ENCODE peak calls at places on chromosome 18, in six cellular contexts. One of them, this sample, is unnamed.

GRCh38 chr18:58113337-58113736 is 69.3 kb downstream of the NEDD4L start:
- DNase-seq in activated CD4-positive, alpha-beta memory T cell treated with anti-CD3 and anti-CD28 coated beads for 36 hours: no peak
- DNase-seq in ELR: no peak
- DNase-seq in Kasumi-1: no peak
- DNase-seq in uterus: no peak
- DNase-seq in stomach: no peak
- DNase-seq in this sample: no peak

GRCh38 chr18:74146756-74147155 is 878 bp downstream of the FBXO15 start:
- DNase-seq in uterus: no peak
- DNase-seq in activated CD4-positive, alpha-beta memory T cell treated with anti-CD3 and anti-CD28 coated beads for 36 hours: no peak
- DNase-seq in Kasumi-1: peak
- DNase-seq in ELR: peak
- DNase-seq in stomach: no peak
- DNase-seq in this sample: peak

GRCh38 chr18:3130344-3130743 is 89.4 kb downstream of the MYOM1 start:
- DNase-seq in stomach: no peak
- DNase-seq in activated CD4-positive, alpha-beta memory T cell treated with anti-CD3 and anti-CD28 coated beads for 36 hours: no peak
- DNase-seq in ELR: no peak
- DNase-seq in uterus: no peak
- DNase-seq in Kasumi-1: no peak
- DNase-seq in this sample: no peak

GRCh38 chr18:11872479-11873136 is 21.4 kb downstream of the CHMP1B start:
- DNase-seq in stomach: peak
- DNase-seq in uterus: no peak
- DNase-seq in Kasumi-1: peak
- DNase-seq in ELR: peak
- DNase-seq in activated CD4-positive, alpha-beta memory T cell treated with anti-CD3 and anti-CD28 coated beads for 36 hours: peak
- DNase-seq in this sample: peak

GRCh38 chr18:33355263-33355662 is 85.3 kb downstream of the CCDC178 start:
- DNase-seq in stomach: no peak
- DNase-seq in Kasumi-1: no peak
- DNase-seq in activated CD4-positive, alpha-beta memory T cell treated with anti-CD3 and anti-CD28 coated beads for 36 hours: no peak
- DNase-seq in ELR: no peak
- DNase-seq in uterus: no peak
- DNase-seq in this sample: no peak

GRCh38 chr18:76857476-76857875 is 35.1 kb downstream of the ZNF236 start:
- DNase-seq in activated CD4-positive, alpha-beta memory T cell treated with anti-CD3 and anti-CD28 coated beads for 36 hours: no peak
- DNase-seq in stomach: no peak
- DNase-seq in ELR: no peak
- DNase-seq in uterus: no peak
- DNase-seq in Kasumi-1: no peak
- DNase-seq in this sample: no peak

GRCh38 chr18:354003-354402 is 86.2 kb upstream of the THOC1 start:
- DNase-seq in ELR: peak
- DNase-seq in activated CD4-positive, alpha-beta memory T cell treated with anti-CD3 and anti-CD28 coated beads for 36 hours: no peak
- DNase-seq in uterus: no peak
- DNase-seq in stomach: no peak
- DNase-seq in Kasumi-1: no peak
- DNase-seq in this sample: peak

GRCh38 chr18:48649231-48649630 is 110.4 kb downstream of the CTIF start:
- DNase-seq in Kasumi-1: no peak
- DNase-seq in ELR: no peak
- DNase-seq in uterus: no peak
- DNase-seq in activated CD4-positive, alpha-beta memory T cell treated with anti-CD3 and anti-CD28 coated beads for 36 hours: no peak
- DNase-seq in stomach: no peak
- DNase-seq in this sample: no peak

GRCh38 chr18:8084160-8084559 is 517.0 kb downstream of the PTPRM start:
- DNase-seq in stomach: no peak
- DNase-seq in uterus: peak
- DNase-seq in activated CD4-positive, alpha-beta memory T cell treated with anti-CD3 and anti-CD28 coated beads for 36 hours: no peak
- DNase-seq in Kasumi-1: peak
- DNase-seq in ELR: peak
- DNase-seq in this sample: peak

GRCh38 chr18:4374564-4374963 is 80.5 kb downstream of the DLGAP1 start:
- DNase-seq in ELR: no peak
- DNase-seq in activated CD4-positive, alpha-beta memory T cell treated with anti-CD3 and anti-CD28 coated beads for 36 hours: no peak
- DNase-seq in Kasumi-1: no peak
- DNase-seq in uterus: no peak
- DNase-seq in stomach: no peak
- DNase-seq in this sample: no peak

GRCh38 chr18:74571895-74572680 is 25.6 kb upstream of the ZNF407 start:
- DNase-seq in ELR: no peak
- DNase-seq in Kasumi-1: no peak
- DNase-seq in stomach: no peak
- DNase-seq in uterus: no peak
- DNase-seq in activated CD4-positive, alpha-beta memory T cell treated with anti-CD3 and anti-CD28 coated beads for 36 hours: no peak
- DNase-seq in this sample: no peak

GRCh38 chr18:8635087-8635486 is 25.9 kb downstream of the RAB12 start:
- DNase-seq in uterus: no peak
- DNase-seq in stomach: no peak
- DNase-seq in activated CD4-positive, alpha-beta memory T cell treated with anti-CD3 and anti-CD28 coated beads for 36 hours: no peak
- DNase-seq in ELR: no peak
- DNase-seq in Kasumi-1: no peak
- DNase-seq in this sample: no peak

GRCh38 chr18:48455555-48456478 is 46.6 kb upstream of the ZBTB7C start:
- DNase-seq in stomach: no peak
- DNase-seq in uterus: no peak
- DNase-seq in ELR: peak
- DNase-seq in Kasumi-1: peak
- DNase-seq in activated CD4-positive, alpha-beta memory T cell treated with anti-CD3 and anti-CD28 coated beads for 36 hours: peak
- DNase-seq in this sample: peak

GRCh38 chr18:70419526-70419925 is 130.7 kb downstream of the SOCS6 start:
- DNase-seq in Kasumi-1: no peak
- DNase-seq in uterus: no peak
- DNase-seq in stomach: no peak
- DNase-seq in ELR: peak
- DNase-seq in activated CD4-positive, alpha-beta memory T cell treated with anti-CD3 and anti-CD28 coated beads for 36 hours: no peak
- DNase-seq in this sample: peak

GRCh38 chr18:39435986-39436385 is 1870.4 kb upstream of the CELF4 start:
- DNase-seq in Kasumi-1: no peak
- DNase-seq in stomach: no peak
- DNase-seq in uterus: no peak
- DNase-seq in activated CD4-positive, alpha-beta memory T cell treated with anti-CD3 and anti-CD28 coated beads for 36 hours: no peak
- DNase-seq in ELR: no peak
- DNase-seq in this sample: peak

GRCh38 chr18:48548404-48548771 is 9.6 kb downstream of the CTIF start:
- DNase-seq in stomach: no peak
- DNase-seq in uterus: no peak
- DNase-seq in activated CD4-positive, alpha-beta memory T cell treated with anti-CD3 and anti-CD28 coated beads for 36 hours: no peak
- DNase-seq in ELR: no peak
- DNase-seq in Kasumi-1: no peak
- DNase-seq in this sample: no peak

GRCh38 chr18:41906528-41907256 is 48.3 kb upstream of the PIK3C3 start:
- DNase-seq in Kasumi-1: peak
- DNase-seq in uterus: no peak
- DNase-seq in activated CD4-positive, alpha-beta memory T cell treated with anti-CD3 and anti-CD28 coated beads for 36 hours: peak
- DNase-seq in ELR: peak
- DNase-seq in stomach: no peak
- DNase-seq in this sample: peak

GRCh38 chr18:29449424-29449823 is 1272.5 kb upstream of the CDH2 start:
- DNase-seq in uterus: no peak
- DNase-seq in Kasumi-1: no peak
- DNase-seq in activated CD4-positive, alpha-beta memory T cell treated with anti-CD3 and anti-CD28 coated beads for 36 hours: no peak
- DNase-seq in ELR: no peak
- DNase-seq in stomach: no peak
- DNase-seq in this sample: no peak

GRCh38 chr18:26894426-26894825 is 28.9 kb upstream of the AQP4 start:
- DNase-seq in Kasumi-1: no peak
- DNase-seq in stomach: no peak
- DNase-seq in ELR: no peak
- DNase-seq in activated CD4-positive, alpha-beta memory T cell treated with anti-CD3 and anti-CD28 coated beads for 36 hours: no peak
- DNase-seq in uterus: no peak
- DNase-seq in this sample: no peak

GRCh38 chr18:42030586-42031182 is 75.7 kb downstream of the PIK3C3 start:
- DNase-seq in stomach: no peak
- DNase-seq in uterus: no peak
- DNase-seq in activated CD4-positive, alpha-beta memory T cell treated with anti-CD3 and anti-CD28 coated beads for 36 hours: no peak
- DNase-seq in ELR: peak
- DNase-seq in Kasumi-1: peak
- DNase-seq in this sample: peak

GRCh38 chr18:25669741-25670140 is 317.8 kb upstream of the ZNF521 start:
- DNase-seq in stomach: no peak
- DNase-seq in ELR: peak
- DNase-seq in Kasumi-1: no peak
- DNase-seq in activated CD4-positive, alpha-beta memory T cell treated with anti-CD3 and anti-CD28 coated beads for 36 hours: no peak
- DNase-seq in uterus: no peak
- DNase-seq in this sample: peak

GRCh38 chr18:13522861-13523660 is 203.3 kb downstream of the FAM210A start:
- DNase-seq in Kasumi-1: no peak
- DNase-seq in stomach: no peak
- DNase-seq in uterus: no peak
- DNase-seq in ELR: no peak
- DNase-seq in activated CD4-positive, alpha-beta memory T cell treated with anti-CD3 and anti-CD28 coated beads for 36 hours: no peak
- DNase-seq in this sample: no peak

GRCh38 chr18:23667114-23667513 is 4.4 kb upstream of the ANKRD29 start:
- DNase-seq in Kasumi-1: no peak
- DNase-seq in stomach: no peak
- DNase-seq in ELR: no peak
- DNase-seq in activated CD4-positive, alpha-beta memory T cell treated with anti-CD3 and anti-CD28 coated beads for 36 hours: no peak
- DNase-seq in uterus: no peak
- DNase-seq in this sample: no peak

GRCh38 chr18:46672062-46672970 is 15.3 kb upstream of the LOXHD1 start:
- DNase-seq in uterus: no peak
- DNase-seq in ELR: no peak
- DNase-seq in stomach: no peak
- DNase-seq in activated CD4-positive, alpha-beta memory T cell treated with anti-CD3 and anti-CD28 coated beads for 36 hours: no peak
- DNase-seq in Kasumi-1: no peak
- DNase-seq in this sample: no peak

GRCh38 chr18:75244336-75244735 is 33.7 kb downstream of the TSHZ1 start:
- DNase-seq in uterus: no peak
- DNase-seq in ELR: peak
- DNase-seq in stomach: no peak
- DNase-seq in activated CD4-positive, alpha-beta memory T cell treated with anti-CD3 and anti-CD28 coated beads for 36 hours: peak
- DNase-seq in Kasumi-1: no peak
- DNase-seq in this sample: peak

GRCh38 chr18:76338619-76339245 is 156.3 kb downstream of the ZNF516 start:
- DNase-seq in uterus: no peak
- DNase-seq in Kasumi-1: no peak
- DNase-seq in activated CD4-positive, alpha-beta memory T cell treated with anti-CD3 and anti-CD28 coated beads for 36 hours: no peak
- DNase-seq in stomach: no peak
- DNase-seq in ELR: no peak
- DNase-seq in this sample: no peak

GRCh38 chr18:76450912-76451421 is 44.1 kb downstream of the ZNF516 start:
- DNase-seq in Kasumi-1: peak
- DNase-seq in stomach: no peak
- DNase-seq in ELR: peak
- DNase-seq in activated CD4-positive, alpha-beta memory T cell treated with anti-CD3 and anti-CD28 coated beads for 36 hours: peak
- DNase-seq in uterus: no peak
- DNase-seq in this sample: peak

GRCh38 chr18:6644841-6645240 is 84.7 kb upstream of the ARHGAP28 start:
- DNase-seq in Kasumi-1: no peak
- DNase-seq in uterus: no peak
- DNase-seq in activated CD4-positive, alpha-beta memory T cell treated with anti-CD3 and anti-CD28 coated beads for 36 hours: no peak
- DNase-seq in ELR: no peak
- DNase-seq in stomach: no peak
- DNase-seq in this sample: no peak

GRCh38 chr18:48818329-48819254 is 132.2 kb downstream of the SMAD7 start:
- DNase-seq in Kasumi-1: no peak
- DNase-seq in uterus: peak
- DNase-seq in ELR: no peak
- DNase-seq in activated CD4-positive, alpha-beta memory T cell treated with anti-CD3 and anti-CD28 coated beads for 36 hours: no peak
- DNase-seq in stomach: peak
- DNase-seq in this sample: no peak

GRCh38 chr18:76757343-76757742 is 65.0 kb upstream of the ZNF236 start:
- DNase-seq in uterus: peak
- DNase-seq in activated CD4-positive, alpha-beta memory T cell treated with anti-CD3 and anti-CD28 coated beads for 36 hours: no peak
- DNase-seq in stomach: no peak
- DNase-seq in ELR: no peak
- DNase-seq in Kasumi-1: no peak
- DNase-seq in this sample: no peak

GRCh38 chr18:56028514-56028913 is 440.5 kb upstream of the TCF4 start:
- DNase-seq in uterus: no peak
- DNase-seq in ELR: peak
- DNase-seq in stomach: no peak
- DNase-seq in Kasumi-1: no peak
- DNase-seq in activated CD4-positive, alpha-beta memory T cell treated with anti-CD3 and anti-CD28 coated beads for 36 hours: no peak
- DNase-seq in this sample: peak

GRCh38 chr18:48802543-48803428 is 148.0 kb downstream of the SMAD7 start:
- DNase-seq in activated CD4-positive, alpha-beta memory T cell treated with anti-CD3 and anti-CD28 coated beads for 36 hours: peak
- DNase-seq in stomach: peak
- DNase-seq in Kasumi-1: no peak
- DNase-seq in ELR: no peak
- DNase-seq in uterus: peak
- DNase-seq in this sample: no peak

GRCh38 chr18:75592527-75592926 is 165.0 kb upstream of the SMIM21 start:
- DNase-seq in Kasumi-1: peak
- DNase-seq in uterus: no peak
- DNase-seq in stomach: no peak
- DNase-seq in ELR: no peak
- DNase-seq in activated CD4-positive, alpha-beta memory T cell treated with anti-CD3 and anti-CD28 coated beads for 36 hours: no peak
- DNase-seq in this sample: no peak

GRCh38 chr18:49112031-49112430 is 161.3 kb upstream of the SMAD7 start:
- DNase-seq in ELR: no peak
- DNase-seq in uterus: no peak
- DNase-seq in activated CD4-positive, alpha-beta memory T cell treated with anti-CD3 and anti-CD28 coated beads for 36 hours: no peak
- DNase-seq in stomach: no peak
- DNase-seq in Kasumi-1: no peak
- DNase-seq in this sample: no peak

GRCh38 chr18:23872701-23873550 is 141.6 kb upstream of the TTC39C start:
- DNase-seq in Kasumi-1: no peak
- DNase-seq in activated CD4-positive, alpha-beta memory T cell treated with anti-CD3 and anti-CD28 coated beads for 36 hours: peak
- DNase-seq in uterus: no peak
- DNase-seq in stomach: peak
- DNase-seq in ELR: no peak
- DNase-seq in this sample: no peak

GRCh38 chr18:5073026-5073944 is 123.8 kb downstream of the AKAIN1 start:
- DNase-seq in ELR: peak
- DNase-seq in Kasumi-1: peak
- DNase-seq in stomach: no peak
- DNase-seq in uterus: no peak
- DNase-seq in activated CD4-positive, alpha-beta memory T cell treated with anti-CD3 and anti-CD28 coated beads for 36 hours: no peak
- DNase-seq in this sample: peak

GRCh38 chr18:12422936-12423335 is 15.2 kb downstream of the PRELID3A start:
- DNase-seq in uterus: no peak
- DNase-seq in stomach: no peak
- DNase-seq in activated CD4-positive, alpha-beta memory T cell treated with anti-CD3 and anti-CD28 coated beads for 36 hours: peak
- DNase-seq in ELR: no peak
- DNase-seq in Kasumi-1: peak
- DNase-seq in this sample: no peak

GRCh38 chr18:10010611-10011015 is 96.8 kb downstream of the VAPA start:
- DNase-seq in stomach: peak
- DNase-seq in ELR: no peak
- DNase-seq in uterus: peak
- DNase-seq in activated CD4-positive, alpha-beta memory T cell treated with anti-CD3 and anti-CD28 coated beads for 36 hours: no peak
- DNase-seq in Kasumi-1: no peak
- DNase-seq in this sample: peak

This sample was measured in EL.